ENCODE peak calls at places on chromosomes 4 and X, in five cellular contexts. T is GM12878, R is H1, H is K562, L is HepG2. P is an unnamed sample.

GRCh38 chr4:155687380-155687982 is 20.8 kb downstream of the GUCY1A1 start:
- DNase-seq in T (no peak), R (no peak), H (no peak), L (no peak), P (peak)

GRCh38 chr4:54082168-54082567 is 17.8 kb upstream of the CHIC2 start:
- DNase-seq in T (no peak), R (no peak), H (no peak), L (peak), P (no peak)

GRCh38 chrX:136907626-136908025 is 27.1 kb upstream of the RBMX start:
- DNase-seq in T (no peak), R (no peak), H (no peak), L (no peak), P (no peak)

GRCh38 chrX:49155243-49155899 is 7.2 kb upstream of the MAGIX start:
- DNase-seq in T (no peak), R (peak), H (peak), L (no peak), P (no peak)

GRCh38 chr4:166195101-166195500 is 322.1 kb downstream of the TLL1 start:
- DNase-seq in T (no peak), R (no peak), H (no peak), L (no peak), P (no peak)

GRCh38 chr4:169249214-169249973 is 21.4 kb downstream of the SH3RF1 start:
- DNase-seq in T (no peak), R (no peak), H (no peak), L (peak), P (no peak)

GRCh38 chr4:177450421-177451107 is 8.3 kb upstream of the AGA start:
- DNase-seq in T (no peak), R (no peak), H (no peak), L (no peak), P (no peak)

GRCh38 chrX:153862369-153863250 is 23.4 kb downstream of the L1CAM start:
- DNase-seq in T (no peak), R (no peak), H (no peak), L (no peak), P (peak)

GRCh38 chrX:29143356-29143755 is 556.1 kb downstream of the IL1RAPL1 start:
- DNase-seq in T (no peak), R (no peak), H (no peak), L (no peak), P (no peak)

GRCh38 chrX:43239356-43239755 is 416.7 kb upstream of the MAOA start:
- DNase-seq in T (no peak), R (no peak), H (no peak), L (no peak), P (no peak)

GRCh38 chr4:44493924-44494323 is 45.3 kb upstream of the KCTD8 start:
- DNase-seq in T (no peak), R (no peak), H (peak), L (peak), P (peak)

GRCh38 chr4:178306565-178306964 is 864.3 kb upstream of the AGA start:
- DNase-seq in T (no peak), R (no peak), H (no peak), L (no peak), P (no peak)

GRCh38 chrX:133649659-133650058 is 234.4 kb upstream of the GPC4 start:
- DNase-seq in T (no peak), R (peak), H (no peak), L (no peak), P (no peak)

GRCh38 chr4:155403886-155404285 is 27.1 kb upstream of the MAP9 start:
- DNase-seq in T (no peak), R (no peak), H (no peak), L (no peak), P (peak)

GRCh38 chrX:137548261-137548660 is 17.7 kb upstream of the ZIC3 start:
- DNase-seq in T (no peak), R (peak), H (no peak), L (no peak), P (no peak)

GRCh38 chr4:82792912-82793649 is 5.5 kb downstream of the SCD5 start:
- DNase-seq in T (no peak), R (no peak), H (no peak), L (no peak), P (no peak)

GRCh38 chrX:9338986-9339385 is 125.9 kb upstream of the TBL1X start:
- DNase-seq in T (no peak), R (no peak), H (no peak), L (no peak), P (no peak)

GRCh38 chrX:150574824-150575409 is 6.5 kb downstream of the MTM1 start:
- DNase-seq in T (no peak), R (no peak), H (no peak), L (no peak), P (no peak)

GRCh38 chr4:151173751-151174325 is 74.4 kb downstream of the RPS3A start:
- DNase-seq in T (no peak), R (no peak), H (no peak), L (no peak), P (no peak)

GRCh38 chr4:145755802-145756201 is 75.9 kb downstream of the C4orf51 start:
- DNase-seq in T (no peak), R (no peak), H (no peak), L (no peak), P (no peak)

GRCh38 chr4:141047228-141047884 is 85.9 kb downstream of the RNF150 start:
- DNase-seq in T (no peak), R (no peak), H (no peak), L (no peak), P (peak)

GRCh38 chr4:78648639-78649363 is 97.2 kb downstream of the ANXA3 start:
- DNase-seq in T (no peak), R (no peak), H (no peak), L (no peak), P (no peak)

GRCh38 chrX:63686878-63687714 is 97.9 kb downstream of the ARHGEF9 start:
- DNase-seq in T (peak), R (peak), H (peak), L (peak), P (peak)

GRCh38 chr4:6474705-6475457 is 2.5 kb upstream of the PPP2R2C start:
- DNase-seq in T (no peak), R (peak), H (no peak), L (no peak), P (no peak)

GRCh38 chr4:189084671-189085070 is 856.0 kb upstream of the FRG1 start:
- DNase-seq in T (no peak), R (no peak), H (no peak), L (no peak), P (no peak)

GRCh38 chr4:29310252-29310651 is 1409.9 kb upstream of the PCDH7 start:
- DNase-seq in T (no peak), R (no peak), H (no peak), L (no peak), P (no peak)

GRCh38 chr4:73410916-73411730 is 7.0 kb downstream of the ALB start:
- DNase-seq in T (no peak), R (no peak), H (no peak), L (no peak), P (no peak)

GRCh38 chrX:110403839-110404238 is 45.2 kb downstream of the RTL9 start:
- DNase-seq in T (no peak), R (no peak), H (no peak), L (no peak), P (no peak)

GRCh38 chr4:144449623-144450022 is 196.3 kb upstream of the HHIP start:
- DNase-seq in T (no peak), R (no peak), H (no peak), L (no peak), P (no peak)

GRCh38 chr4:82753725-82754410 is 44.7 kb downstream of the SCD5 start:
- DNase-seq in T (no peak), R (no peak), H (no peak), L (no peak), P (no peak)

GRCh38 chr4:106369456-106370060 is 980 bp upstream of the GIMD1 start:
- DNase-seq in T (peak), R (no peak), H (peak), L (peak), P (peak)

GRCh38 chr4:26176621-26177121 is 144.1 kb upstream of the RBPJ start:
- DNase-seq in T (no peak), R (no peak), H (no peak), L (no peak), P (no peak)

GRCh38 chr4:2817701-2818350 is 24.9 kb downstream of the SH3BP2 start:
- DNase-seq in T (no peak), R (peak), H (no peak), L (no peak), P (peak)

GRCh38 chr4:2761035-2761923 is 5.1 kb upstream of the TNIP2 start:
- DNase-seq in T (no peak), R (no peak), H (peak), L (peak), P (peak)

DNA sequence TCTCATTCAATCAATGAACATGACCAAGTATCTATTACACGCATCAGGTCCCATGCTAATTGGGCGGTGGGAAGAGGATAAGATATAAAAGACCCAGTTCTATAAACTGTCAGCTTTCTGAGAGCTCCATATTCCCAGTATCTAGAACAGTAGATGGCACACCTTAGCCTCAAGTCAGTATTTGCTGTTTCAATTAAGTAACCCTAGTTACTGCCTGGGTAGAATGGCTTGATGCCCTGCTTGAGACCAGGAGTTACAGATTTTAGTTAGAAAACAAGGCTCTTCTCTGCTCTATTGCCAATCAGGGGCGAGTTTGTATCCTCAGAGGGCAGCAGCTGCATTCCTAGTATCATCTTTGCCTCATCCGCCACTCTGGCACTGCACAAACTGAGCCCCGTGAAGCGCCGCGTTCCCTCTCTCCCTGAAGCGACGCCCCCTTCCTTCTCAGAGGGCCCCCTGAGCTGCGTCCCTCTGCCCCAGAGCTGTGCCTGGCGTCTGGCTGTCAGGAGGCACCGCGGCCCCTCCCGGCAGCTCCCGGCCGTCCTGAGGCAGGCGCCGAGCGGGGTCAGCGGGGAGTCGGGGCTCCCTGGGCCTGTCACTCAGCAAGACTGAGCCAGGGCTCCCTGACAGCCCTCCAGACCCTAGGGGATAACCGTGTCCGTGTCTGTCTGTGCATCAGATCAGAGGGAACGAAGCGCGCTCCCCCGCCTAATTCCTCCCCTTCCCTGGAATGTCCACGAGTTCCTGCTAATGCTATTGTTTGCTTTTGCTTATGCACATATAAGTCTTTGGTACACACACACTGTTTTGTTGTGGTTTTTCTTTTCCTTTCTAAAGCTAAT is 212.4 kb upstream of the TTC29 start:
- DNase-seq in T (no peak), R (peak), H (no peak), L (peak), P (peak)
- TF ChIP-seq EP300 in T (no peak), R (no peak), H (no peak), L (no peak), P (no peak)

GRCh38 chr4:39348371-39349265 is 17.5 kb downstream of the RFC1 start:
- DNase-seq in T (no peak), R (no peak), H (no peak), L (peak), P (no peak)
- TF ChIP-seq YY1 in T (no peak), R (no peak), H (no peak), L (no peak), P (no peak)

DNA sequence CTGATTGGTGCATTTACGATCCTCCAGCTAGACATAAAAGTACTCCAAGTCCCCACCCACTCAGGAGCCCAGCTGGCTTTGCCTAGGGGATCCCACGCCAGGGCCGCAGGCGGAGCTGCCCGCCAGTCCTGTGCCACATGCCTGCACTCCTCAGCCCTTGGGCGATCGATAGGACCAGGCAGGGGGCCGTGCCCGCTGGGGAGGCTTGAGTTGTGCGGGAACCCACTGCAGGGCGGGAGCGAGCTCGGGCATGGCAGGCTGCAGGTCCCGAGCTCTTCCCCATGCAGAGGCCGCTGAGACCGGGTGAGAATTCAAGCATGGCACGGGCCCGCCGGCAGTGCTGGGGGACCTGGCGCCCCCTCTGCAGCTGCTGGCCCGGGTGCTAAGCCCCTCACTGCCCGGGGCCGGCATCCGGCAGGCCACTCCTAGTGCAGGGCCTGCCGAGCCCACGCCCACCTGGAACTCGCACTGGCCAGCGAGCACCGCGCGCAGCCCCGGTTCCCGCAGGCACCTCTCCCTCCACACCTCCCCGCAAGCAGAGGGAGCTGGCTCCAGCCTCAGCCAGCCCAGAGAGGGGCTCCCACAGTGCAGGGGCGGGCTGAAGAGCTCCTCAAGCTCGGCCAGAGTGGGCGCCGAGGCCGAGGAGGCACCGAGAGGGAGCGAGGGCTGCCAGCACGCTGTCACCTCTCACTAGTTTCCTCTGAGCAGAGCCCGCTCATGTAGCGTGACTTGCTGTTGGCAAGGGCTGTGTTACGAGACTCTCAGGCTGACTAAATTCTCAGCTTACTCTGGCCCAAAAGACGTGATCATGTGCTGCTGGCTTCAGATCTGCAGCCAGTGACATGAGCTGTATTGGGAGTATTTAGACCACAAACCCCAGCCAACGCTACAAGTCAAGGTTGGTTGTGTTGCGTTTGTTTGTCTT is 87.5 kb downstream of the TRAPPC11 start:
- DNase-seq in T (peak), R (no peak), H (no peak), L (no peak), P (no peak)
- TF ChIP-seq TAF1 in T (no peak), R (no peak), H (no peak), L (no peak), P (no peak)

GRCh38 chr4:87055340-87055739 is 120.5 kb downstream of the AFF1 start:
- DNase-seq in T (no peak), R (no peak), H (no peak), L (no peak), P (no peak)
- TF ChIP-seq EP300 in T (no peak), R (no peak), H (no peak), L (no peak), P (no peak)

DNA sequence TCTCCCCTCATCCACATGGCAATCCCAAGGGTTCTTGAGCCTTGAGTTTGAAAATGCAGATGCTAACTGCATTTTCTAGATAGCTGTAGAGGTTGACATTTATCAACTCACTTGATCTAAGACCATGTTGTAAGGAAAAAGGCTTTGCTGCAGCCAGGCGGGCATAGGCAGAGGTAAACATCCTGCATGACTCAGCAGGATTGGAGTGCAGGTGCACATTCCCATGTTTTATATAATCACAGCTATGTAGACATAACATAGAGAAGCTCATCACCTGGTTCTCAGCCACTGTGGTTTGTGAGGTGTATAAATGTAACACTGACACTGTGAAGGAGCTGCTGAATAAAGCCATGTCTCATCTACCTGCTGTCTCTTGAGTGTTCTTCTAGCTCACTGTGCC is 62.3 kb upstream of the PDE5A start:
- DNase-seq in T (no peak), R (no peak), H (no peak), L (peak), P (no peak)
- TF ChIP-seq YY1 in T (no peak), R (no peak), H (no peak), L (no peak), P (no peak)

DNA sequence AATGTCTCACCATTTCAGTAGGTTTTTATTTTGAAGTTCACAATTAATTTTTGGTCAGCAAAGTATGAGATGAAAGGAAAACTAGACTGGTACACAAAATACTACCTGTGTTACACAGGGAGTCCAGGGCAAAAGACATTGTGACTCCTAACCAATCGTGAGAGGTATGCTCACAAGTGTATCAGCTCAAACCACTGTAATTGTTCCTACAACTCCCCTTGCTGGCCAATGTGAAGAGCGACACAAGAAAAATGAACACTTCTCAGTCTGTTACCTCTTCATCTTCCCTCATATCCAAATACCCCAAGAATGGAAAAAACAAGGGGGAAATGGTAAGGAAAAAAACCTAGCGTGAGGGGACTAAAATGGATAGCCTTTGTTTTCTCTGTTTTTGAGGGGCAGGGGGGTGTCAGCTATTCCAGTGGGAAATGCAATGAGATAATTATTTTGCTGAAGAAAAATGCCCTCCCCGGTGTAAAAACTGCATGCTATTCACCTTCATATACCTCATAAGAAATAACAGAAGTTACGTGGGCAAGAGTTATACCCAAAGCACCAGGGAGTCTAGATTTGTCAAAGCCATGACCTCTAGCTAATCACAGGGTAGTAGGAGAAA is 30.6 kb upstream of the NSUN7 start:
- DNase-seq in T (peak), R (no peak), H (no peak), L (peak), P (peak)
- TF ChIP-seq TAF1 in T (no peak), R (no peak), H (no peak), L (no peak), P (no peak)

GRCh38 chr4:105042451-105042850 is 104.2 kb upstream of the TET2 start:
- DNase-seq in T (no peak), R (no peak), H (no peak), L (no peak), P (no peak)
- TF ChIP-seq EP300 in T (no peak), R (no peak), H (no peak), L (no peak), P (no peak)

DNA sequence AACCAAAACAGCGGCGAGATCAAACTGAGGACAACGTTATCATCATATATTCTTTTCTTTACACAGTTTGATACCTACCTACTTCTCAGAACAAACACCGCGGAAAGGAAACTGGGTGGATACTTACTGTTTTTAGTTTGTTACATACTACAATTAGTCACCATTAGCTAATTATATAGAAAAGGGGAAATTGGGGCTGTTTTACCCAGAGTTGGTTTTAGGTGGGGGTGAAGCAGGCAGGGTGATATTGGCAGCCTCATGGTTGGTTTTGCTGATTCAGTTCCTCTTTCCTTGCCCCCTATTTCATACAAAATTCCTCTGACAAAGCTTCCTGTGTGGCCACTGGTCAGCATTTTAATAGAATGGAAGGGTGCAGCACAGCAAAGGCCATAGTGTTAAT is 77.8 kb downstream of the SORBS2 start:
- DNase-seq in T (peak), R (no peak), H (no peak), L (no peak), P (no peak)
- TF ChIP-seq YY1 in T (no peak), R (no peak), H (no peak), L (no peak), P (no peak)

P was measured in SK-N-SH.